ENCODE peak calls at places on chromosomes 7 and 10, in eight cellular contexts. S, I, V, Y, B, H, O and W are unnamed samples.

GRCh38 chr7:137313196-137313595 is 30.3 kb downstream of the PTN start:
- DNase-seq in O (no peak), B (no peak), H (no peak), S (no peak), Y (no peak), V (no peak), I (peak), W (peak)

GRCh38 chr7:94100723-94101345 is 96.7 kb upstream of the BET1 start:
- DNase-seq in I (no peak), Y (peak), B (no peak), O (no peak), S (no peak), H (no peak), V (no peak), W (no peak)

GRCh38 chr10:9608592-9608991 is 1409.1 kb upstream of the CELF2 start:
- DNase-seq in B (peak), V (no peak), H (no peak), S (peak), I (peak), O (no peak), Y (no peak), W (peak)

GRCh38 chr7:6402741-6403140 is 45.0 kb downstream of the DAGLB start:
- DNase-seq in I (no peak), B (no peak), S (no peak), H (no peak), Y (no peak), V (no peak), O (no peak), W (no peak)

GRCh38 chr10:112970036-112970435 is 20.0 kb downstream of the TCF7L2 start:
- DNase-seq in B (no peak), I (peak), S (no peak), Y (no peak), O (no peak), H (no peak), V (no peak), W (no peak)

GRCh38 chr7:131244259-131244852 is 83.3 kb upstream of the MKLN1 start:
- DNase-seq in B (peak), O (peak), I (peak), H (no peak), Y (peak), V (peak), S (peak), W (peak)

GRCh38 chr10:118669020-118669766 is 73.7 kb upstream of the PRLHR start:
- DNase-seq in B (peak), H (peak), I (peak), V (no peak), S (peak), Y (no peak), O (no peak), W (peak)

GRCh38 chr7:127650842-127651555 is 995 bp upstream of the SND1 start:
- DNase-seq in B (peak), H (peak), I (peak), S (peak), V (peak), O (no peak), Y (no peak), W (no peak)

GRCh38 chr7:5526190-5527037 is 102.8 kb upstream of the TNRC18 start:
- DNase-seq in Y (no peak), H (peak), O (no peak), I (peak), B (peak), V (peak), S (peak), W (peak)

GRCh38 chr10:7541137-7542087 is 125.4 kb downstream of the ITIH5 start:
- DNase-seq in S (peak), I (peak), Y (peak), H (peak), V (peak), O (no peak), B (peak), W (peak)

GRCh38 chr7:74153736-74154135 is 20.4 kb upstream of the EIF4H start:
- DNase-seq in V (no peak), Y (no peak), S (no peak), H (no peak), B (no peak), I (no peak), O (no peak), W (no peak)

GRCh38 chr10:1712314-1712713 is 25.0 kb downstream of the ADARB2 start:
- DNase-seq in I (no peak), B (no peak), S (no peak), H (no peak), V (no peak), Y (no peak), O (no peak), W (no peak)

GRCh38 chr10:36781570-36781969 is 343.8 kb upstream of the ANKRD30A start:
- DNase-seq in Y (no peak), V (no peak), I (no peak), H (no peak), B (no peak), S (no peak), O (no peak), W (no peak)

GRCh38 chr10:11173062-11173461 is 155.4 kb downstream of the CELF2 start:
- DNase-seq in V (no peak), I (no peak), O (no peak), B (no peak), Y (no peak), H (no peak), S (no peak), W (no peak)

GRCh38 chr10:74924251-74924954 is 98.0 kb downstream of the KAT6B start:
- DNase-seq in V (no peak), O (no peak), H (no peak), B (peak), I (peak), Y (no peak), S (peak), W (peak)

GRCh38 chr10:90204956-90205695 is 503.7 kb downstream of the KIF20B start:
- DNase-seq in Y (no peak), S (peak), O (no peak), I (no peak), V (no peak), H (no peak), B (no peak), W (no peak)

GRCh38 chr10:3636356-3637181 is 148.4 kb downstream of the KLF6 start:
- DNase-seq in I (no peak), Y (no peak), H (no peak), V (no peak), O (no peak), B (no peak), S (no peak), W (peak)

GRCh38 chr10:21495686-21496284 is 29.7 kb downstream of the SKIDA1 start:
- DNase-seq in H (peak), Y (peak), O (peak), I (peak), S (peak), B (peak), V (peak), W (peak)

GRCh38 chr10:102605712-102606111 is 38.6 kb upstream of the TRIM8 start:
- DNase-seq in H (no peak), O (no peak), I (no peak), S (no peak), V (no peak), B (no peak), Y (no peak), W (peak)

GRCh38 chr10:62082729-62083412 is 181.4 kb downstream of the ARID5B start:
- DNase-seq in O (no peak), H (no peak), V (no peak), Y (no peak), B (no peak), S (peak), I (peak), W (peak)

GRCh38 chr10:7408003-7408493 is 2.8 kb downstream of the SFMBT2 start:
- DNase-seq in Y (peak), O (no peak), H (peak), I (no peak), S (peak), B (peak), V (peak), W (peak)

GRCh38 chr10:60353519-60354258 is 36.0 kb downstream of the ANK3 start:
- DNase-seq in B (peak), I (peak), V (no peak), H (peak), O (no peak), Y (no peak), S (peak), W (no peak)

GRCh38 chr10:133189256-133189655 is 29.2 kb downstream of the KNDC1 start:
- DNase-seq in Y (no peak), S (no peak), B (no peak), V (no peak), O (no peak), H (no peak), I (no peak), W (no peak)

GRCh38 chr7:4715385-4715770 is 33.3 kb downstream of the FOXK1 start:
- DNase-seq in B (no peak), O (no peak), H (no peak), I (peak), S (peak), V (no peak), Y (no peak), W (peak)

GRCh38 chr7:98930921-98931320 is 52.6 kb downstream of the TRRAP start:
- DNase-seq in S (no peak), V (no peak), Y (no peak), O (no peak), H (no peak), B (no peak), I (peak), W (peak)

GRCh38 chr7:87100326-87100725 is 40.9 kb upstream of the ELAPOR2 start:
- DNase-seq in S (no peak), H (no peak), V (no peak), B (no peak), Y (no peak), I (no peak), O (no peak), W (peak)

GRCh38 chr10:84452006-84452405 is 123.6 kb downstream of the CCSER2 start:
- DNase-seq in V (no peak), Y (no peak), B (peak), H (no peak), O (no peak), I (peak), S (no peak), W (peak)

GRCh38 chr10:79390551-79391229 is 43.4 kb downstream of the PPIF start:
- DNase-seq in O (no peak), H (no peak), Y (peak), B (no peak), V (peak), S (no peak), I (no peak), W (no peak)

GRCh38 chr7:130490888-130491771 is 755 bp upstream of the MEST start:
- DNase-seq in B (no peak), I (peak), S (peak), Y (peak), V (peak), H (peak), O (peak), W (peak)

GRCh38 chr10:133401500-133401899 is 7.5 kb downstream of the MTG1 start:
- DNase-seq in S (no peak), V (no peak), Y (peak), H (no peak), I (no peak), O (no peak), B (no peak), W (no peak)

GRCh38 chr7:12220321-12221046 is 9.4 kb downstream of the TMEM106B start:
- DNase-seq in H (no peak), B (no peak), O (no peak), V (no peak), Y (no peak), I (no peak), S (no peak), W (no peak)

GRCh38 chr7:24756989-24757798 is at the start of gene GSDME:
- DNase-seq in O (peak), I (peak), V (peak), H (peak), B (peak), S (peak), Y (peak), W (peak)

GRCh38 chr7:98902523-98902922 is 24.2 kb downstream of the TRRAP start:
- DNase-seq in V (no peak), I (no peak), O (no peak), B (no peak), S (no peak), H (no peak), Y (no peak), W (no peak)

DNA sequence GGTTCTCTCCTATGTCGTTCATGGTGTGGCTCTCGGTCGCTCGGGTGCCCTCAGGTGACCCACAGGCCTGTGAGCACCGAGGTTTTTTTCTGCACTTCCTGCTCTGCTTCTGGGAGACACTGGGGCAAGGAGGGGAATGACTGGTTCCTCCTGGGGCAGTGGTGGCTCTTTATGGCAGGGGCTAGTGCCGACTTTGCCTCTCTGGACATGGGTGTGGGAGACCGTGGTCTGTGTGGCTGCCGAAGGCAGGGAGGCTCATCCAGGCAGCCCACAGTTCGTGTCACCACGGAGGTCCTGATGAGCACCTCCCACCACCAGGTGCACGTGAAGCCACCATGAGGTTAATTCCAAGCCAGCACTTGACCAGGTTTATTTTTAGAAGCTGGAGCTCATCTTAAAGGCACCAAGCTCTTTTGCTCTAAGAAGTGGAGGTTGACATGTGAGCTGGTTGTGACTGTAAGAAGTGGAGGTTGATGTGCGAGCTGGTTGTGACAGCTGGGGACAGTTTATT is 24.7 kb upstream of the DPYSL4 start:
- DNase-seq in S (no peak), Y (no peak), I (no peak), O (no peak), V (no peak), H (no peak), B (no peak), W (no peak)
- H3K9ac ChIP-seq in S (no peak), Y (no peak), I (no peak), O (no peak), V (no peak), H (no peak), B (no peak), W (no peak)

GRCh38 chr10:71247306-71247705 is 34.9 kb downstream of the UNC5B start:
- DNase-seq in S (no peak), B (no peak), H (no peak), Y (no peak), V (no peak), O (no peak), I (no peak), W (no peak)
- H3K9ac ChIP-seq in S (no peak), B (no peak), H (no peak), Y (no peak), V (no peak), O (no peak), I (no peak), W (no peak)

GRCh38 chr7:118328505-118329211 is 104.2 kb downstream of the ANKRD7 start:
- DNase-seq in O (no peak), Y (no peak), S (no peak), B (no peak), V (no peak), H (no peak), I (no peak), W (no peak)
- H3K9ac ChIP-seq in O (no peak), Y (no peak), S (no peak), B (no peak), V (no peak), H (no peak), I (no peak), W (no peak)

GRCh38 chr10:69222157-69223027 is 2.3 kb downstream of the HKDC1 start:
- DNase-seq in S (peak), H (peak), B (peak), I (peak), Y (peak), O (peak), V (peak), W (peak)
- H3K9ac ChIP-seq in S (no peak), H (no peak), B (peak), I (no peak), Y (peak), O (no peak), V (no peak), W (no peak)

GRCh38 chr10:18252086-18252485 is 111.9 kb downstream of the CACNB2 start:
- DNase-seq in H (no peak), O (no peak), Y (no peak), I (no peak), V (no peak), B (peak), S (no peak), W (no peak)
- H3K9ac ChIP-seq in H (no peak), O (no peak), Y (no peak), I (no peak), V (no peak), B (no peak), S (no peak), W (no peak)

GRCh38 chr7:39890411-39890810 is 59.6 kb upstream of the CDK13 start:
- DNase-seq in I (no peak), H (no peak), O (no peak), S (no peak), V (no peak), B (no peak), Y (no peak), W (no peak)

GRCh38 chr7:39891879-39892278 is 58.2 kb upstream of the CDK13 start:
- DNase-seq in Y (no peak), I (no peak), O (no peak), H (no peak), B (no peak), V (no peak), S (no peak), W (no peak)

GRCh38 chr7:39888171-39888853 is 61.7 kb upstream of the CDK13 start:
- DNase-seq in I (no peak), O (no peak), Y (no peak), V (no peak), B (no peak), H (no peak), S (no peak), W (no peak)

GRCh38 chr7:39894904-39895303 is 55.2 kb upstream of the CDK13 start:
- DNase-seq in V (no peak), B (no peak), I (peak), H (no peak), O (no peak), S (no peak), Y (no peak), W (no peak)

GRCh38 chr7:39892361-39892760 is 57.7 kb upstream of the CDK13 start:
- DNase-seq in V (no peak), H (no peak), Y (no peak), S (no peak), B (no peak), O (no peak), I (no peak), W (no peak)
- H3K9ac ChIP-seq in V (no peak), H (no peak), Y (no peak), S (no peak), B (no peak), O (no peak), I (no peak), W (no peak)

GRCh38 chr7:886626-887487 is 10.5 kb downstream of the GET4 start:
- DNase-seq in S (no peak), I (no peak), B (no peak), H (no peak), V (no peak), Y (peak), O (no peak), W (no peak)

GRCh38 chr7:887488-887820 is 11.1 kb downstream of the GET4 start:
- DNase-seq in Y (peak), O (no peak), I (no peak), H (no peak), V (no peak), S (no peak), B (no peak), W (no peak)

GRCh38 chr7:884191-885003 is 8.0 kb downstream of the GET4 start:
- DNase-seq in I (no peak), V (no peak), S (no peak), O (no peak), B (no peak), H (no peak), Y (peak), W (peak)

GRCh38 chr7:885261-885892 is 9.0 kb downstream of the GET4 start:
- DNase-seq in I (no peak), H (no peak), B (no peak), O (no peak), S (no peak), Y (peak), V (no peak), W (no peak)

GRCh38 chr7:885893-886625 is 9.7 kb downstream of the GET4 start:
- DNase-seq in S (no peak), V (no peak), O (no peak), B (no peak), Y (peak), I (no peak), H (no peak), W (no peak)
- H3K9ac ChIP-seq in S (no peak), V (no peak), O (no peak), B (no peak), Y (no peak), I (no peak), H (no peak), W (no peak)

DNA sequence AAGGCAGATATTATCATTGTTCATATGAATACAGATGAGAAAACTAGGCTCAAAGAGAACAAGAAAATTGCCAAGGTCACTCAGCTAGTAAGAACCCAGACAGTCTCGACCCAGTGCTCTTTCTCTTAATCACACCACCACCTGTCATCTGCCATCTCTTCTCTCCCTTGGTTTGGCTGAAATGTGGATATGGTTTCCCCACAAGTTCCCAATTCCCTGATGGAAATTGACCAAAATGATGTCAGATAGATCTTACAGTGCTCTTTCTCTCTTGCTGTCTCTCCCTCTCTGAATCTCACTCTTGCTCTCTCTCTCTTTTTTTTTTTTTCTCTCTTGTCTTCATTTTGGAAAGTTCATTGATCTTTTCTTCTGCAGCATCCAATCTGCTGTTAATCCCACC is 9.1 kb downstream of the C10orf90 start:
- DNase-seq in O (no peak), I (no peak), Y (no peak), V (no peak), B (no peak), S (no peak), H (no peak), W (no peak)
- H3K9ac ChIP-seq in O (no peak), I (no peak), Y (no peak), V (no peak), B (no peak), S (no peak), H (no peak), W (peak)

GRCh38 chr7:16695621-16696237 is 49.7 kb downstream of the BZW2 start:
- DNase-seq in V (no peak), I (peak), O (peak), S (peak), Y (no peak), B (peak), H (peak), W (peak)

GRCh38 chr7:16698200-16698910 is 52.4 kb downstream of the BZW2 start:
- DNase-seq in Y (no peak), B (no peak), V (no peak), O (no peak), H (no peak), S (no peak), I (no peak), W (peak)

GRCh38 chr7:16697507-16698199 is 51.7 kb downstream of the BZW2 start:
- DNase-seq in I (peak), H (no peak), S (no peak), B (no peak), Y (no peak), O (no peak), V (no peak), W (peak)

GRCh38 chr7:16694806-16695205 is 48.8 kb downstream of the BZW2 start:
- DNase-seq in V (no peak), O (no peak), Y (no peak), I (no peak), H (no peak), B (peak), S (no peak), W (no peak)

GRCh38 chr7:16693601-16694318 is 47.8 kb downstream of the BZW2 start:
- DNase-seq in S (peak), Y (no peak), O (no peak), B (no peak), I (peak), V (no peak), H (no peak), W (peak)
- H3K9ac ChIP-seq in S (no peak), Y (no peak), O (no peak), B (no peak), I (no peak), V (no peak), H (no peak), W (no peak)